ENCODE peak calls at places on chromosomes 7 and 10, in six cellular contexts. V is Karpas-422, G is heart right ventricle, A is LNCaP clone FGC, L is cardiac fibroblast, B is fibroblast of villous mesenchyme. K is an unnamed sample.

GRCh38 chr7:80876894-80877414 is 41.9 kb downstream of the SEMA3C start:
- DNase-seq in G (no peak), V (no peak), A (peak; percentile 55), B (peak; percentile 87), L (peak; percentile 32), K (peak; percentile 52)

GRCh38 chr10:79400567-79401004 is 44.8 kb downstream of the ZCCHC24 start:
- DNase-seq in B (peak; percentile 59), G (no peak), A (no peak), L (peak; percentile 37), V (peak; percentile 88), K (no peak)

GRCh38 chr7:131945313-131945831 is 388.9 kb upstream of the PODXL start:
- DNase-seq in L (peak; percentile 34), G (peak; percentile 9), B (peak; percentile 26), V (peak; percentile 83), A (no peak), K (peak; percentile 47)

GRCh38 chr10:3395487-3395886 is 222.9 kb upstream of the PITRM1 start:
- DNase-seq in B (no peak), G (no peak), A (no peak), L (no peak), V (no peak), K (no peak)

GRCh38 chr7:151687523-151688235 is 168.0 kb upstream of the RHEB start:
- DNase-seq in B (peak; percentile 92), V (no peak), G (peak; percentile 47), L (peak; percentile 97), A (no peak), K (peak; percentile 94)

GRCh38 chr10:565146-565545 is 124.3 kb downstream of the DIP2C start:
- DNase-seq in L (no peak), V (no peak), G (no peak), A (no peak), B (no peak), K (no peak)

GRCh38 chr7:106792233-106792926 is 72.7 kb upstream of the PIK3CG start:
- DNase-seq in B (peak; percentile 95), A (no peak), V (no peak), G (no peak), L (no peak), K (no peak)

GRCh38 chr10:119734396-119735332 is 8.8 kb downstream of the INPP5F start:
- DNase-seq in A (no peak), B (peak; percentile 42), G (no peak), L (peak; percentile 47), V (no peak), K (peak; percentile 67)

GRCh38 chr10:71125749-71126107 is 86.6 kb upstream of the UNC5B start:
- DNase-seq in V (no peak), A (no peak), G (no peak), L (no peak), B (no peak), K (no peak)

GRCh38 chr10:24721254-24722106 is 2.2 kb downstream of the ARHGAP21 start:
- DNase-seq in L (peak; percentile 33), B (peak; percentile 34), A (no peak), V (no peak), G (peak; percentile 12), K (peak; percentile 30)

GRCh38 chr7:106064836-106065559 is 47.1 kb downstream of the SYPL1 start:
- DNase-seq in B (peak; percentile 83), A (no peak), G (peak; percentile 91), L (peak; percentile 93), V (no peak), K (peak; percentile 93)

GRCh38 chr10:31731711-31732110 is 196.9 kb downstream of the ARHGAP12 start:
- DNase-seq in B (no peak), G (no peak), A (no peak), L (no peak), V (no peak), K (no peak)

GRCh38 chr10:62323751-62324150 is 50.4 kb upstream of the ZNF365 start:
- DNase-seq in V (no peak), L (peak; percentile 27), G (no peak), B (peak; percentile 13), A (no peak), K (no peak)

GRCh38 chr10:130196511-130197487 is 60.6 kb downstream of the GLRX3 start:
- DNase-seq in V (no peak), A (no peak), B (no peak), L (no peak), G (no peak), K (no peak)

GRCh38 chr10:102673961-102674511 is 29.8 kb downstream of the TRIM8 start:
- DNase-seq in L (peak; percentile 83), B (peak; percentile 90), G (peak; percentile 80), V (no peak), A (no peak), K (peak; percentile 76)

GRCh38 chr10:102675887-102676616 is 31.8 kb downstream of the TRIM8 start:
- DNase-seq in B (peak; percentile 99), A (no peak), G (peak; percentile 50), L (peak; percentile 91), V (no peak), K (peak; percentile 95)

GRCh38 chr10:102673235-102673634 is 29.0 kb downstream of the TRIM8 start:
- DNase-seq in V (no peak), A (no peak), B (no peak), L (no peak), G (no peak), K (no peak)

GRCh38 chr10:102675151-102675886 is 31.0 kb downstream of the TRIM8 start:
- DNase-seq in V (no peak), G (no peak), A (no peak), L (peak; percentile 26), B (peak; percentile 23), K (no peak)

GRCh38 chr10:102674566-102674965 is 30.3 kb downstream of the TRIM8 start:
- DNase-seq in G (no peak), B (peak; percentile 36), L (no peak), A (no peak), V (no peak), K (no peak)
- H3K4me3 ChIP-seq in G (peak overlapping the region; percentile 38), B (peak overlapping the region; percentile 8), L (no peak overlapping the region), A (no peak overlapping the region), V (no peak overlapping the region), K (no peak overlapping the region)

GRCh38 chr7:93060865-93061264 is 56.9 kb downstream of the SAMD9 start:
- DNase-seq in A (no peak), L (no peak), B (no peak), G (no peak), V (peak; percentile 15), K (no peak)

GRCh38 chr7:93060025-93060424 is 57.8 kb downstream of the SAMD9 start:
- DNase-seq in L (no peak), V (no peak), B (no peak), G (no peak), A (no peak), K (no peak)

GRCh38 chr7:93062599-93062998 is 55.2 kb downstream of the SAMD9 start:
- DNase-seq in B (no peak), A (no peak), L (no peak), G (no peak), V (peak; percentile 21), K (no peak)
- H3K4me3 ChIP-seq in B (no peak overlapping the region), A (no peak overlapping the region), L (no peak overlapping the region), G (no peak overlapping the region), V (no peak overlapping the region), K (no peak overlapping the region)

GRCh38 chr7:55563596-55564325 is 8.5 kb downstream of the VOPP1 start:
- DNase-seq in L (no peak), V (no peak), A (no peak), B (peak; percentile 20), G (no peak), K (no peak)
- H3K4me3 ChIP-seq in L (no peak overlapping the region), V (no peak overlapping the region), A (no peak overlapping the region), B (no peak overlapping the region), G (no peak overlapping the region), K (no peak overlapping the region)

GRCh38 chr7:20214132-20214531 is 3.1 kb downstream of the MACC1 start:
- DNase-seq in L (no peak), G (no peak), B (no peak), V (no peak), A (no peak), K (no peak)
- H3K4me3 ChIP-seq in L (no peak overlapping the region), G (no peak overlapping the region), B (no peak overlapping the region), V (no peak overlapping the region), A (no peak overlapping the region), K (no peak overlapping the region)

DNA sequence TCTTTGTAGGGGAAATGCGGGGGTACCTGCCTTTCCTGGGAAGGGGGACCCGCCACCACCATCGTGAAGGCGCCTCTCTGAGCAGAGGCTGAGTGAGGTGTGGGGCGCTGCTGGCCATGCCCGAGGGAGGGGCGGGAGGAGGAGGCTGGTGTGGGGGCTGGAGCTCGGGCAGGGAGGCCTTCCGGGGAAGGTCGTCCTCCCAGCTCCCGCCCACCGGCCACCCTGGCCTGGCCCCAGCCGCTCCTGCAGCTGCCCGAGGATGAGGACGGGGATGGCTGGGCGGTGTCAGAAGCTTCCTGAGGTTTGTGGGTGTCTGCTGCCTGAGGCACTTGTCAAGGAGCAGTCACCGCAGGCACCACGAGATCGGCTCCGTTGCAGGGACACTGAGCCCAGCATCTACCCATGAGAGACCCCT is 11.4 kb downstream of the PWWP2B start:
- DNase-seq in G (no peak), A (no peak), V (no peak), L (no peak), B (no peak), K (no peak)
- H3K4me3 ChIP-seq in G (peak overlapping the region; percentile 12), A (peak overlapping the region; percentile 57), V (no peak overlapping the region), L (no peak overlapping the region), B (no peak overlapping the region), K (no peak overlapping the region)

K was measured in astrocyte of the spinal cord.